ENCODE peak calls at places on chromosome 5, in eight cellular contexts. N, O, J, B, Y, F, T and K are unnamed samples.

GRCh38 chr5:34691326-34691725 is 35.2 kb downstream of the RAI14 start:
- DNase-seq in N (no peak), O (no peak), J (no peak), B (no peak), Y (peak; percentile 75), F (no peak), T (peak; percentile 62), K (no peak)

GRCh38 chr5:67612961-67613360 is 416.4 kb upstream of the CD180 start:
- DNase-seq in N (no peak), O (no peak), J (no peak), B (no peak), Y (no peak), F (no peak), T (no peak), K (no peak)

GRCh38 chr5:37662362-37662761 is 177.5 kb downstream of the GDNF start:
- DNase-seq in N (no peak), O (no peak), J (no peak), B (no peak), Y (peak; percentile 22), F (no peak), T (no peak), K (no peak)

GRCh38 chr5:73793911-73794310 is 167.9 kb downstream of the ARHGEF28 start:
- DNase-seq in N (no peak), O (no peak), J (no peak), B (no peak), Y (no peak), F (no peak), T (peak; percentile 60), K (no peak)

GRCh38 chr5:67790390-67790789 is 425.2 kb upstream of the PIK3R1 start:
- DNase-seq in N (no peak), O (no peak), J (no peak), B (no peak), Y (no peak), F (no peak), T (no peak), K (no peak)

GRCh38 chr5:33441241-33441844 is 578 bp downstream of the TARS1 start:
- DNase-seq in N (peak; percentile 52), O (peak; percentile 43), J (peak; percentile 17), B (no peak), Y (peak; percentile 77), F (peak; percentile 56), T (peak; percentile 75), K (no peak)

GRCh38 chr5:107389130-107389553 is 281.6 kb downstream of the EFNA5 start:
- DNase-seq in N (peak; percentile 64), O (no peak), J (no peak), B (no peak), Y (peak; percentile 88), F (peak; percentile 37), T (peak; percentile 89), K (no peak)

GRCh38 chr5:118919016-118919415 is 69.3 kb downstream of the DTWD2 start:
- DNase-seq in N (peak; percentile 16), O (no peak), J (no peak), B (no peak), Y (peak; percentile 21), F (no peak), T (no peak), K (no peak)

GRCh38 chr5:93620487-93621339 is 37.7 kb downstream of the NR2F1 start:
- DNase-seq in N (peak; percentile 90), O (peak; percentile 64), J (peak; percentile 41), B (peak; percentile 62), Y (peak; percentile 57), F (peak; percentile 76), T (peak; percentile 73), K (peak; percentile 81)